ENCODE peak calls at places on chromosomes 16 and 17, in five cellular contexts. One of them, this sample, is unnamed.
A peak's percentile ranks its signal among the peaks of the same experiment; 100 is the strongest.

GRCh38 chr17:1515640-1516402 is 591 bp downstream of the INPP5K start:
- DNase-seq in OCI-LY7: peak; percentile 85
- DNase-seq in WTC11: peak; percentile 52
- DNase-seq in neural progenitor cell: peak; percentile 89
- DNase-seq in stomach: peak; percentile 64
- DNase-seq in this sample: peak; percentile 72

GRCh38 chr16:31362476-31363405 is 7.8 kb downstream of the ITGAX start:
- DNase-seq in OCI-LY7: no peak
- DNase-seq in WTC11: no peak
- DNase-seq in neural progenitor cell: no peak
- DNase-seq in stomach: no peak
- DNase-seq in this sample: no peak

GRCh38 chr17:1471931-1472727 is 16.1 kb upstream of the CRK start:
- DNase-seq in OCI-LY7: no peak
- DNase-seq in WTC11: no peak
- DNase-seq in neural progenitor cell: no peak
- DNase-seq in stomach: no peak
- DNase-seq in this sample: no peak

GRCh38 chr16:57617604-57618111 is 10.8 kb upstream of the ADGRG1 start:
- DNase-seq in OCI-LY7: no peak
- DNase-seq in WTC11: peak; percentile 1
- DNase-seq in neural progenitor cell: no peak
- DNase-seq in stomach: peak; percentile 20
- DNase-seq in this sample: no peak

GRCh38 chr17:30290696-30291570 is 811 bp downstream of the BLMH start:
- DNase-seq in OCI-LY7: peak; percentile 58
- DNase-seq in WTC11: peak; percentile 53
- DNase-seq in neural progenitor cell: peak; percentile 79
- DNase-seq in stomach: peak; percentile 50
- DNase-seq in this sample: peak; percentile 61

GRCh38 chr17:4893721-4894560 is 5.4 kb upstream of the C17orf107 start:
- DNase-seq in OCI-LY7: no peak
- DNase-seq in WTC11: no peak
- DNase-seq in neural progenitor cell: no peak
- DNase-seq in stomach: no peak
- DNase-seq in this sample: no peak

GRCh38 chr17:72145562-72145961 is 24.7 kb downstream of the SOX9 start:
- DNase-seq in OCI-LY7: no peak
- DNase-seq in WTC11: no peak
- DNase-seq in neural progenitor cell: no peak
- DNase-seq in stomach: no peak
- DNase-seq in this sample: no peak

GRCh38 chr17:44981221-44981968 is 13.3 kb upstream of the C1QL1 start:
- DNase-seq in OCI-LY7: no peak
- DNase-seq in WTC11: no peak
- DNase-seq in neural progenitor cell: no peak
- DNase-seq in stomach: no peak
- DNase-seq in this sample: no peak

GRCh38 chr17:77770331-77771105 is 188.0 kb upstream of the TNRC6C start:
- DNase-seq in OCI-LY7: no peak
- DNase-seq in WTC11: no peak
- DNase-seq in neural progenitor cell: no peak
- DNase-seq in stomach: no peak
- DNase-seq in this sample: no peak

DNA sequence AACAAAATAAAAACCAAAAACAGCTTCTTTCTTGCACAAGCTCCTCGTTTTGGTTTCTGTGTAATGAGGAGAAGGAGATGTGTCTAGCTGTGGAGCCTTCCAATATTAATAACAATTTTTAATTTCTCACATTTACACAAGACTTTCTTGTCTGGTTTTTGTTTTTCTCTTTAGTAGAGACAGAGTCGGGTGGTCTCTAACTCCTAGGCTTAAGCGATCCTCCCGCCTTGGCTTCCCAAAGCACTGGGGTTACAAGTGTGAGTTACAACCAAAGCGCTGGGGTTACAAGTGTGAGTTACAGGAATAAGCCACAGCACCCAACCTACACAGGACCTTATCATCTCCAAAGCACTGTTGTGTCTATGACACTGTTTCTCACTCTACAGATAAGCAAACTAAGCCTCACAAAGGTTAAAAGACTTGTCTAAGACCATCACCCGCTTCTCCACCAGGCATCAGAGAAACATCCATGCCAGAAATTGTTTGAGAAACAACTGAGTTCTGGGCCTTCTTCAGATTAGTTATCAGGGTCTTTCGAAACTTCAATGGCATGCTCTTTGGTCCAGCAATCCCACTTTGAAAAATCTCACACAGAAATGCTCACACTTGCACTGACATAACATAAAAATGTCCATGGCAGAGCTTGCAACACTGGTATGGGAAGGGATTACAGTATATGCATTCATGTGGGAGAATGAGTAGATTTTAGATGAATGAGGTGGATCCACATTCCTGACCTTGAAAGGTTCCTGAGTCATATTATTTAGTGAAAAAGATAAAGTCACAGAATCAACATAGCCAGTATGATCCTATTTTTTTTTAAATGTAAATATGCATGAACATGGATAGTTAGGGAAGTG is 3.9 kb downstream of the ABAT start:
- DNase-seq in OCI-LY7: no peak
- DNase-seq in WTC11: no peak
- DNase-seq in neural progenitor cell: no peak
- DNase-seq in stomach: no peak
- DNase-seq in this sample: no peak
- TF ChIP-seq CTCF in OCI-LY7: no peak
- TF ChIP-seq CTCF in WTC11: no peak
- TF ChIP-seq CTCF in neural progenitor cell: no peak
- TF ChIP-seq CTCF in stomach: no peak
- TF ChIP-seq CTCF in this sample: no peak

DNA sequence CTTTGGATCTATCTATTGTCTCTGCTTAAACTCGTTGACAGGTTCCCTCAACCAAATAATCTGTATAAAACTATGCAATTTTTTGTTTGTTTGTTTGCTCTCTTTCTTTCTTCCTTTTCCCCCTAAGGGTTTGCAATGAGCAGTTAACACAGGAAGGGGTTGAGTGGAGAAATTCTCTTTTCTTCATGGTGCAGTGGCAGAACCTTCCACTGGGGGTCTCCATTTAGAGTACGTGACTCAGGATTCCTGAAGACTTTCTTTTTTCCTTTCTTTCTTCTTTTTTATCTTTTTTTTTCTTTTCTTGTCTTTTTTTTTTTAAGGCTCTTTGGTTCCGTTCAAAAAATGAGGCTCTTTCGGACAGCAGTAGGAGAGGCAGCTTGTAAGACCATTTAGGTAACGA is 19.5 kb upstream of the RBFOX1 start:
- DNase-seq in OCI-LY7: peak; percentile 1
- DNase-seq in WTC11: no peak
- DNase-seq in neural progenitor cell: peak; percentile 50
- DNase-seq in stomach: no peak
- DNase-seq in this sample: no peak
- TF ChIP-seq CTCF in OCI-LY7: peak; percentile 70
- TF ChIP-seq CTCF in WTC11: no peak
- TF ChIP-seq CTCF in neural progenitor cell: peak; percentile 76
- TF ChIP-seq CTCF in stomach: no peak
- TF ChIP-seq CTCF in this sample: no peak

DNA sequence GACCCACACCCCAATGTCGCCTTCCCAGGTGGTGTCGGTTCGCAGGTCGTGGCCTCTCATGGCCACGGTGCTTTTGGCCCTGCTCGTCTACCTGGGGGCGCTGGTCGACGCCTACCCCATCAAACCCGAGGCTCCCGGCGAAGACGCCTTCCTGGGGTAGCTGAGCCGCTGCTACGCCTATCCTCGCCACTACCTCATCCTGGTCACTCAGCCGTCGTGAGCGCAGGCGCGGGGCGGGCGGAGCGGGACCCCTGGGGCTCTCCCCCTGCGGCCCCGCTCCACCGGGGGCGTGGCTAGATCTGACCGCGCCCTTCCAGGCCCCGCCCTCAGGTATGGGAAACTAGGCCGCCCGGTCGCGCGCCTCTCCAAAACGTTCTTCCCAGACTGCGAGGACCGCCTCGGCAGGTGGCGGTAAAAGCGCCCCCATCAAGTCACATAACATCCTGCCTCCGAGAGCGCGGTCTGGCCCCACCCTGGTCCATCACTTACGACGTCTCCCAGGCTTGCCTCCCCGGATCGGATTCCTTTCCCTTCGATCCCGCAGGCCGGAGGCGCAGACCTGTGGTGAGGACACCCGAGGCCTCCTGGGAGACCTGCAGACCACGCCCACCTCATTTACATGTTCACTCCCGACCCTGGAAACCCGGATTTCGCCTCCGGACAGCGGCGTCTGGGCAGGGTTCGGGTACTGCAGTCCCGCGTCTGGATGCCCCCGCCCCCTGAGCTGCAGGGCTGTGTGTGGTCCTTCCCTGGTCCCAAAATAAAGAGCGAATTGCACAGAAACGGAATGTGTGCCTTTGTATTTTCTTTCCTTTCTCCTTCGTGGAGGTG is 91.5 kb upstream of the TMEM97 start:
- DNase-seq in OCI-LY7: no peak
- DNase-seq in WTC11: peak; percentile 98
- DNase-seq in neural progenitor cell: peak; percentile 99
- DNase-seq in stomach: peak; percentile 87
- DNase-seq in this sample: peak; percentile 50
- TF ChIP-seq CTCF in OCI-LY7: no peak
- TF ChIP-seq CTCF in WTC11: no peak
- TF ChIP-seq CTCF in neural progenitor cell: peak; percentile 12
- TF ChIP-seq CTCF in stomach: no peak
- TF ChIP-seq CTCF in this sample: no peak

DNA sequence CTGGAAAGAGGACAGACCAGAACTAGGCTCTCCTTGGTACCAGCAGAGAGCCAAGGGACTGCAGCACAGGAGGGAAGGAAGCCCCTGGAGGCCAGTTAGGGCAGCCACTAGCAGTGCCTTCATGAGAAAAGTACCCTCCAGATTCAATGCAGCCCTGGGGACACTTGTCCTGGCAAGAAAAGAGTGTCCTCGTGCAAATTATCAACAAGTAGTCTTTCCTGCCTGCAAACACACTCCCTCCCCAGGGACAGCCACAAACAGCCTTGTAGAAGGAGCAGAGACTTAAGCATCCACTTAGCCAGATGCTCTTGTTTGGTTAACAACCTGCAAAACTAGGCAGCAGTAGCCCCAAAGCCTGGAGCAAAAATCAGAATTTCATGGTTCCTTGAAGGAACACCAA is 24.3 kb downstream of the CENPV start:
- DNase-seq in OCI-LY7: no peak
- DNase-seq in WTC11: no peak
- DNase-seq in neural progenitor cell: peak; percentile 8
- DNase-seq in stomach: no peak
- DNase-seq in this sample: no peak
- TF ChIP-seq CTCF in OCI-LY7: no peak
- TF ChIP-seq CTCF in WTC11: no peak
- TF ChIP-seq CTCF in neural progenitor cell: peak; percentile 8
- TF ChIP-seq CTCF in stomach: no peak
- TF ChIP-seq CTCF in this sample: no peak

GRCh38 chr17:38342886-38343607 is 709 bp downstream of the GPR179 start:
- DNase-seq in OCI-LY7: no peak
- DNase-seq in WTC11: no peak
- DNase-seq in neural progenitor cell: no peak
- DNase-seq in stomach: no peak
- DNase-seq in this sample: no peak
- TF ChIP-seq CTCF in OCI-LY7: no peak
- TF ChIP-seq CTCF in WTC11: no peak
- TF ChIP-seq CTCF in neural progenitor cell: no peak
- TF ChIP-seq CTCF in stomach: no peak
- TF ChIP-seq CTCF in this sample: no peak

This sample was measured in activated CD8-positive, alpha-beta T cell treated with anti-CD3 and anti-CD28 coated beads for 36 hours.